ENCODE peak calls at places on chromosome 19, in five cellular contexts. W is heart right ventricle, H is AG10803, O is lower lobe of right lung, U is NCI-H1417. Z is an unnamed sample.

GRCh38 chr19:38878575-38879399 is 712 bp upstream of the RINL start:
- DNase-seq in U (no peak), O (no peak), W (no peak), H (no peak), Z (no peak)

GRCh38 chr19:13154911-13155471 is 4.8 kb downstream of the IER2 start:
- DNase-seq in O (peak), U (peak), W (no peak), H (peak), Z (peak)

GRCh38 chr19:46618670-46619231 is 6.1 kb downstream of the PTGIR start:
- DNase-seq in W (no peak), U (no peak), H (peak), O (no peak), Z (no peak)

GRCh38 chr19:47263169-47263560 is 6.8 kb downstream of the CCDC9 start:
- DNase-seq in O (no peak), U (no peak), H (no peak), W (no peak), Z (no peak)

GRCh38 chr19:16336571-16336970 is 11.9 kb downstream of the KLF2 start:
- DNase-seq in O (no peak), W (no peak), U (no peak), H (peak), Z (no peak)

GRCh38 chr19:49533551-49534488 is 6.0 kb downstream of the RCN3 start:
- DNase-seq in O (peak), H (peak), W (peak), U (peak), Z (peak)

GRCh38 chr19:58380037-58380735 is 644 bp downstream of the ZNF837 start:
- DNase-seq in H (no peak), U (no peak), W (no peak), O (no peak), Z (no peak)

GRCh38 chr19:57620673-57621348 is 6.8 kb downstream of the ZNF134 start:
- DNase-seq in W (no peak), O (no peak), U (no peak), H (no peak), Z (no peak)

GRCh38 chr19:38265213-38265861 is 964 bp downstream of the SPINT2 start:
- DNase-seq in H (no peak), W (no peak), O (peak), U (peak), Z (peak)

GRCh38 chr19:6088677-6089063 is 21.6 kb downstream of the RFX2 start:
- DNase-seq in U (no peak), H (no peak), O (no peak), W (no peak), Z (no peak)

GRCh38 chr19:6423499-6424189 is 967 bp downstream of the KHSRP start:
- DNase-seq in U (no peak), O (no peak), W (no peak), H (peak), Z (no peak)

GRCh38 chr19:2327773-2328400 is 499 bp downstream of the LSM7 start:
- DNase-seq in U (no peak), W (peak), O (no peak), H (peak), Z (no peak)

GRCh38 chr19:49805822-49806612 is 7.1 kb downstream of the FUZ start:
- DNase-seq in H (no peak), O (no peak), U (no peak), W (no peak), Z (peak)

Z was measured in kidney.